ENCODE peak calls at places on chromosomes 12 and 14, in seven cellular contexts. L is mucosa of descending colon, T is HFF-Myc, A is cardiac fibroblast, O is MM.1S, R is PC-3, X is stomach. H is an unnamed sample.

GRCh38 chr12:60281522-60281921 is 685.7 kb downstream of the SLC16A7 start:
- DNase-seq in L (no peak), T (no peak), A (no peak), O (no peak), R (no peak), X (no peak), H (no peak)

GRCh38 chr12:90067791-90068190 is 359.2 kb upstream of the ATP2B1 start:
- DNase-seq in L (no peak), T (no peak), A (no peak), O (no peak), R (no peak), X (no peak), H (no peak)

GRCh38 chr12:30200864-30201263 is 417.1 kb upstream of the TMTC1 start:
- DNase-seq in L (no peak), T (no peak), A (no peak), O (no peak), R (no peak), X (peak; percentile 28), H (no peak)

GRCh38 chr12:115872212-115872611 is 405.3 kb downstream of the MED13L start:
- DNase-seq in L (no peak), T (no peak), A (no peak), O (no peak), R (peak; percentile 40), X (no peak), H (no peak)

GRCh38 chr14:37864128-37864527 is 268.7 kb downstream of the TTC6 start:
- DNase-seq in L (no peak), T (no peak), A (no peak), O (no peak), R (no peak), X (no peak), H (no peak)

GRCh38 chr14:32450919-32451675 is 122.0 kb downstream of the AKAP6 start:
- DNase-seq in L (no peak), T (no peak), A (no peak), O (no peak), R (no peak), X (no peak), H (no peak)

GRCh38 chr12:3432176-3432742 is 58.7 kb upstream of the PRMT8 start:
- DNase-seq in L (peak; percentile 44), T (no peak), A (no peak), O (peak; percentile 59), R (no peak), X (no peak), H (peak; percentile 48)

GRCh38 chr12:122062832-122063690 is 15.5 kb upstream of the MLXIP start:
- DNase-seq in L (peak; percentile 71), T (no peak), A (peak; percentile 85), O (no peak), R (peak; percentile 93), X (peak; percentile 75), H (no peak)

GRCh38 chr12:78726854-78727253 is 137.7 kb upstream of the SYT1 start:
- DNase-seq in L (no peak), T (no peak), A (no peak), O (no peak), R (no peak), X (no peak), H (no peak)

DNA sequence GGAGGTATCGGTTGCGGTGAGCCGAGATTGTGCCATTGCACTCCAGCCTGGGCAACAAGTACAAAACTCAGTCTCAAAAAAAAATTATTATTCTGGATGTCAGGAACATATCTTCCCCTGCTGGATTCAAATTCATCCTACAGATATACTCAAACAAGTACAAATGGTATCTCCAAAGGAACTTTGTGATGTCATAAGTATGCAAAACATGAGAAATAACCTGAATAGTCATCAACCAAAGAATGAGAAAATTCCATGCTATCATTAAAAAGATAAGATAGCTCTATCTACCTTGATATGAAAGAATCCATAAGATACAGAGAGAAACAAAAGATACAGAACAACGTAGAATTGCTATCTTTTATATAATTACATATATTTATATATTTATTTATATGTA is 67.7 kb downstream of the EEA1 start:
- DNase-seq in L (no peak), T (no peak), A (no peak), O (no peak), R (no peak), X (no peak), H (no peak)
- H3K4me3 ChIP-seq in L (no peak overlapping the region), T (no peak overlapping the region), A (no peak overlapping the region), O (no peak overlapping the region), R (no peak overlapping the region), X (no peak overlapping the region), H (no peak overlapping the region)

DNA sequence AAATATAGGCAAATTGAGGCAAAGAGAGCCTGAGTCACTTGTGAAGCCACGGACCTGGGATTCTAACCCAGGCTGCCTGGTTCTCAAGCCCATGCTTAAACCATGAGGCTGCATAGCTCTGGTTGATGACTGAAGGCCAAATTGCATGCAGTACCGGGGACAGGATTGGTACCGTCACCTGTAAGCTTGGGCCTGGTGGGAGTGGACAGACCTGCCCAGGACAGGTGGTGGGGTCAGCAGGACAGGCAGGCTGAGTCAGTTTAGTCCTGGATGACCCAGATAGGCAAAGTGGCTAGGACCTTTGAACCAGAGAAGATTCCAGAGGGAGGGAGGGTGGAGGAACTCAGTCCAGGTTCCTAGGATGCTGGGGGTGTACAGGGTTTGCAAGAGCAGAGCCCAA is 25.8 kb downstream of the RIN3 start:
- DNase-seq in L (no peak), T (no peak), A (no peak), O (no peak), R (no peak), X (no peak), H (no peak)
- H3K4me3 ChIP-seq in L (no peak overlapping the region), T (no peak overlapping the region), A (no peak overlapping the region), O (no peak overlapping the region), R (no peak overlapping the region), X (no peak overlapping the region), H (no peak overlapping the region)

GRCh38 chr14:55813635-55814034 is 233.6 kb downstream of the KTN1 start:
- DNase-seq in L (no peak), T (no peak), A (no peak), O (no peak), R (no peak), X (no peak), H (no peak)

GRCh38 chr14:55819610-55820304 is 239.8 kb downstream of the KTN1 start:
- DNase-seq in L (no peak), T (no peak), A (no peak), O (no peak), R (no peak), X (no peak), H (no peak)

GRCh38 chr14:55816225-55816624 is 236.2 kb downstream of the KTN1 start:
- DNase-seq in L (no peak), T (no peak), A (no peak), O (no peak), R (no peak), X (no peak), H (no peak)

GRCh38 chr14:55814064-55814463 is 234.1 kb downstream of the KTN1 start:
- DNase-seq in L (no peak), T (no peak), A (peak; percentile 35), O (no peak), R (peak; percentile 59), X (no peak), H (no peak)

GRCh38 chr14:55814873-55815272 is 234.9 kb downstream of the KTN1 start:
- DNase-seq in L (no peak), T (no peak), A (peak; percentile 46), O (no peak), R (no peak), X (no peak), H (no peak)
- H3K4me3 ChIP-seq in L (no peak overlapping the region), T (no peak overlapping the region), A (no peak overlapping the region), O (no peak overlapping the region), R (no peak overlapping the region), X (no peak overlapping the region), H (no peak overlapping the region)

DNA sequence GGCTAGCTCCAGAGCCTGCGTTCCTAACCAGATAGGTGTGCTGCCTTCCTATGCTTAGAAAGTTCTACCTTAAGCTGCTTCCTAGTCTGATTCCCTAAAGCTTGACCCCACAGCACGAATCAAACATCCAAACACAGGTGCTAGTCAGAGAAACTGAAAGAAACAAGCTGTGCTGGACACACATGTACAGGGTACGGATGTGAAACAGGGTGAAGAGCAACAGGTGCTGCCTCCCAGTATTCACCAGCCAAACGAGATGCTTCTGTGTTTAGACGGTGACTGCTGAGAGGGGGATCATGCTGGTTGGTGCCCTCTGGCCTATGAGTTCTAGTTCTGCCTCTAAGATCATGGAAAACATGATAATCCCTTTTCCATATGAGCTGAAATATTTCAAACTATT is 105.3 kb downstream of the GRIP1 start:
- DNase-seq in L (no peak), T (no peak), A (no peak), O (peak; percentile 89), R (no peak), X (no peak), H (no peak)
- H3K4me3 ChIP-seq in L (no peak overlapping the region), T (no peak overlapping the region), A (no peak overlapping the region), O (peak overlapping the region; percentile 50), R (no peak overlapping the region), X (no peak overlapping the region), H (no peak overlapping the region)

GRCh38 chr12:44294649-44295048 is 458.8 kb downstream of the TMEM117 start:
- DNase-seq in L (no peak), T (no peak), A (no peak), O (peak; percentile 68), R (no peak), X (no peak), H (no peak)
- H3K4me3 ChIP-seq in L (no peak overlapping the region), T (no peak overlapping the region), A (no peak overlapping the region), O (no peak overlapping the region), R (no peak overlapping the region), X (no peak overlapping the region), H (no peak overlapping the region)

DNA sequence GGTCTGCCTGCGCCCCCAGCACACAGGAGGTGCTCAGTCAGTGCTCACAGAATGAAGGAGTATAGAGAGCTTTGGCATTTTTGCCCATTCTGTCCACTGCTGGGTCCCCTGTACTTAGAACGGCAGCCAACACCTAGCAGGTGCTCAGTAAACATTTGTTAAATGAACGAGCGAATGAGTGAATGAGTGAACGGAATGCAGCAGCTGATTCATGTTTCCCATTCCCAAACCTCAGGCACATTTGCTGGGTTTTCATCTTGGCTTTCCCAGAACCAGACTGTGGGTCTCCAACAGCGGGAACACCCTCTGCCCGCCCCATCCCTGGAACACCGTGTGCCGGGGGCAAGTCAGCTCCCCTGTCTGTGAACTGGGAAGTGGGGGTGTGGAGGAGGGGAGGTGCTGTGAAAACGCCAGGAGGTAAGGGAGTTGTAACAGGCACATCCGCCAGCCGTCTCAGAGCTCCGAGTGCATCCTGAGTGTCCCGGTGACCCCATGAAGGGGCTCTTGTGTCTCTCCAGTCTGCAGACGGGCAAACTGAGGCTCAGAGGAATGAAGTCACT is 47.3 kb downstream of the SCARB1 start:
- DNase-seq in L (no peak), T (no peak), A (no peak), O (no peak), R (no peak), X (no peak), H (no peak)
- H3K4me3 ChIP-seq in L (no peak overlapping the region), T (no peak overlapping the region), A (no peak overlapping the region), O (no peak overlapping the region), R (no peak overlapping the region), X (no peak overlapping the region), H (no peak overlapping the region)

GRCh38 chr14:68951051-68951797 is 27.9 kb downstream of the ACTN1 start:
- DNase-seq in L (peak; percentile 84), T (peak; percentile 89), A (peak; percentile 99), O (no peak), R (peak; percentile 100), X (peak; percentile 81), H (no peak)
- H3K4me3 ChIP-seq in L (no peak overlapping the region), T (peak overlapping the region; percentile 23), A (no peak overlapping the region), O (no peak overlapping the region), R (peak overlapping the region; percentile 42), X (no peak overlapping the region), H (no peak overlapping the region)